ENCODE peak calls at places on chromosomes 1 and 21, in four cellular contexts. V is astrocyte of the cerebellum, R is dorsolateral prefrontal cortex, H is AG04449. D is an unnamed sample.

GRCh38 chr1:206469411-206469932 is 804 bp upstream of the IKBKE start:
- DNase-seq in V (no peak), R (no peak), H (no peak), D (no peak)

GRCh38 chr21:43754948-43755781 is 20.9 kb downstream of the CSTB start:
- DNase-seq in V (no peak), R (no peak), H (no peak), D (no peak)

GRCh38 chr1:236685917-236686814 is at the start of gene ACTN2:
- DNase-seq in V (no peak), R (peak; percentile 44), H (no peak), D (no peak)

GRCh38 chr1:194062962-194063361 is 876.5 kb upstream of the B3GALT2 start:
- DNase-seq in V (no peak), R (no peak), H (no peak), D (no peak)

GRCh38 chr1:248691567-248692155 is 10.9 kb downstream of the OR14I1 start:
- DNase-seq in V (no peak), R (no peak), H (no peak), D (no peak)

GRCh38 chr1:45654540-45655280 is 30.9 kb upstream of the CCDC17 start:
- DNase-seq in V (no peak), R (no peak), H (peak; percentile 7), D (peak; percentile 51)

GRCh38 chr1:211483896-211484612 is 7.9 kb downstream of the RD3 start:
- DNase-seq in V (no peak), R (no peak), H (no peak), D (no peak)

GRCh38 chr1:185441608-185442007 is 124.6 kb upstream of the IVNS1ABP start:
- DNase-seq in V (peak; percentile 70), R (no peak), H (no peak), D (peak; percentile 63)

GRCh38 chr1:9589144-9589718 is 520 bp downstream of the TMEM201 start:
- DNase-seq in V (no peak), R (peak; percentile 44), H (no peak), D (peak; percentile 25)

GRCh38 chr21:37193006-37193405 is 74.1 kb downstream of the VPS26C start:
- DNase-seq in V (no peak), R (no peak), H (no peak), D (no peak)

GRCh38 chr1:79561521-79561978 is 555.0 kb upstream of the ADGRL4 start:
- DNase-seq in V (no peak), R (no peak), H (no peak), D (no peak)

GRCh38 chr1:201311356-201312011 is 28.2 kb downstream of the PKP1 start:
- DNase-seq in V (no peak), R (no peak), H (no peak), D (no peak)

GRCh38 chr1:244077473-244078220 is 26.6 kb downstream of the ZBTB18 start:
- DNase-seq in V (no peak), R (no peak), H (no peak), D (no peak)

GRCh38 chr1:905071-905749 is 18.5 kb upstream of the SAMD11 start:
- DNase-seq in V (no peak), R (peak; percentile 31), H (no peak), D (no peak)

GRCh38 chr1:209552406-209553264 is 30.9 kb upstream of the CAMK1G start:
- DNase-seq in V (no peak), R (no peak), H (no peak), D (peak; percentile 17)

GRCh38 chr1:63813829-63814277 is 40.0 kb downstream of the ROR1 start:
- DNase-seq in V (peak; percentile 71), R (no peak), H (no peak), D (peak; percentile 87)

GRCh38 chr1:56409112-56409691 is 170.2 kb downstream of the PLPP3 start:
- DNase-seq in V (no peak), R (no peak), H (no peak), D (no peak)

GRCh38 chr1:154733621-154734020 is 125.6 kb upstream of the ADAR start:
- DNase-seq in V (no peak), R (no peak), H (no peak), D (no peak)

GRCh38 chr1:192807968-192808587 is 761 bp upstream of the RGS2 start:
- DNase-seq in V (no peak), R (no peak), H (no peak), D (peak; percentile 78)

GRCh38 chr1:13756557-13757315 is 56.7 kb downstream of the PRDM2 start:
- DNase-seq in V (no peak), R (no peak), H (no peak), D (no peak)

GRCh38 chr1:75338974-75339483 is 204.8 kb downstream of the LHX8 start:
- DNase-seq in V (no peak), R (no peak), H (no peak), D (no peak)

GRCh38 chr1:218317061-218317460 is 28.1 kb upstream of the TGFB2 start:
- DNase-seq in V (no peak), R (no peak), H (no peak), D (peak; percentile 15)

GRCh38 chr1:23529146-23530088 is 1.6 kb downstream of the E2F2 start:
- DNase-seq in V (no peak), R (no peak), H (no peak), D (no peak)

GRCh38 chr1:236103646-236104218 is 38.6 kb upstream of the GPR137B start:
- DNase-seq in V (peak; percentile 32), R (peak; percentile 56), H (no peak), D (peak; percentile 66)

GRCh38 chr1:56025942-56026341 is 553.4 kb downstream of the PLPP3 start:
- DNase-seq in V (no peak), R (no peak), H (no peak), D (peak; percentile 31)

GRCh38 chr1:13783551-13783950 is 83.6 kb downstream of the PRDM2 start:
- DNase-seq in V (peak; percentile 47), R (no peak), H (no peak), D (peak; percentile 36)

GRCh38 chr1:151907363-151908139 is 1.8 kb downstream of the THEM4 start:
- DNase-seq in V (no peak), R (no peak), H (no peak), D (peak; percentile 11)

GRCh38 chr1:156927215-156928042 is 7.0 kb downstream of the LRRC71 start:
- DNase-seq in V (peak; percentile 34), R (peak; percentile 53), H (no peak), D (peak; percentile 63)

GRCh38 chr1:182841368-182841988 is 2.3 kb downstream of the DHX9 start:
- DNase-seq in V (peak; percentile 36), R (no peak), H (no peak), D (peak; percentile 44)

GRCh38 chr1:56934400-56935080 is 31.3 kb downstream of the C8B start:
- DNase-seq in V (peak; percentile 45), R (no peak), H (no peak), D (peak; percentile 96)

GRCh38 chr1:230303822-230304221 is 122.3 kb downstream of the PGBD5 start:
- DNase-seq in V (no peak), R (no peak), H (no peak), D (peak; percentile 70)

GRCh38 chr1:229636042-229636441 is 10.0 kb downstream of the URB2 start:
- DNase-seq in V (no peak), R (no peak), H (no peak), D (no peak)

GRCh38 chr1:23619299-23620188 is 60.2 kb upstream of the ID3 start:
- DNase-seq in V (no peak), R (no peak), H (no peak), D (no peak)

GRCh38 chr1:24010650-24011049 is 30.5 kb upstream of the SRSF10 start:
- DNase-seq in V (no peak), R (no peak), H (no peak), D (no peak)

GRCh38 chr1:83641828-83642443 is 357.0 kb downstream of the TTLL7 start:
- DNase-seq in V (no peak), R (no peak), H (no peak), D (peak; percentile 23)

GRCh38 chr1:111604931-111605330 is 14.7 kb upstream of the RAP1A start:
- DNase-seq in V (peak; percentile 74), R (no peak), H (peak; percentile 42), D (peak; percentile 61)

GRCh38 chr1:113769599-113769970 is 10.3 kb upstream of the PHTF1 start:
- DNase-seq in V (no peak), R (no peak), H (no peak), D (no peak)

GRCh38 chr1:31764307-31765040 is at the start of gene ADGRB2:
- DNase-seq in V (no peak), R (no peak), H (no peak), D (no peak)

GRCh38 chr1:64623750-64624445 is 121.0 kb upstream of the RAVER2 start:
- DNase-seq in V (peak; percentile 80), R (no peak), H (peak; percentile 23), D (peak; percentile 56)

DNA sequence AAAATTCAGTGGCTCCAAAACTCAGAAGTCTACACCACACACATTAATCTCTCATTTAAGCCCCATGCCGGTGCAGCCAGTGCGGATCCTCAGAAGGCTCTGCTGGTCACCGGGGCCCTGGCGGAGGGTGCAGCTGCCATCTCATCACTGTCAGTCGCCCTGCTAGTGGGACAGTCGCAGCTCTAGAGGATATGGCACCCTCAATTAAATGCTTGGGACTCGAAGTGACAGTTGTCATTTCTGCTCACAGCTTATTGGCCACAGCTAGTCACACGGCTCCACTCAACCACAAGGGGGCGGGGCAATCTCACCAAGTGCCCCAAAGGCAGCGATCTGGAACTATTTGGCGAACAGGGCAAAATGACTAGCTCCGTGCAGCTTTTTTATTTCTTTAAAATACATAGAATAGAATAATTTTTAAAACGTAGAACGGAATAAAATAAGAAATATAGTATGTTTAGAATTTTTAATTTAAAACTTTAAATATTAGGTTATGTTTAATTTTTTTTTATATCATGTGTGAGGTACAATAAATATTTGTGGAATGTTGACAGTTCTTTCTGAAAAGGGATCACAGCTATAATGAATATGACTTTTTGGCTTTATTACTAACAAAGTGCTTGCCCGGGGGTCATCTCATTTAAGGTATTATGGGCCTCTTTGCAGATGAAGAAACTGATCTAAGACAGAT is 8.0 kb upstream of the MAN1C1 start:
- DNase-seq in V (peak; percentile 28), R (peak; percentile 89), H (no peak), D (peak; percentile 69)
- TF ChIP-seq CTCF in V (peak; percentile 64), R (peak; percentile 92), H (peak; percentile 65), D (peak; percentile 63)

GRCh38 chr1:19662313-19662712 is 2.4 kb upstream of the HTR6 start:
- DNase-seq in V (no peak), R (no peak), H (no peak), D (no peak)

GRCh38 chr1:19665456-19666138 is 922 bp downstream of the HTR6 start:
- DNase-seq in V (no peak), R (no peak), H (no peak), D (no peak)

GRCh38 chr1:19664453-19665043 is at the start of gene HTR6:
- DNase-seq in V (no peak), R (no peak), H (no peak), D (no peak)

GRCh38 chr1:19666139-19666465 is 1.4 kb downstream of the HTR6 start:
- DNase-seq in V (no peak), R (no peak), H (no peak), D (no peak)

DNA sequence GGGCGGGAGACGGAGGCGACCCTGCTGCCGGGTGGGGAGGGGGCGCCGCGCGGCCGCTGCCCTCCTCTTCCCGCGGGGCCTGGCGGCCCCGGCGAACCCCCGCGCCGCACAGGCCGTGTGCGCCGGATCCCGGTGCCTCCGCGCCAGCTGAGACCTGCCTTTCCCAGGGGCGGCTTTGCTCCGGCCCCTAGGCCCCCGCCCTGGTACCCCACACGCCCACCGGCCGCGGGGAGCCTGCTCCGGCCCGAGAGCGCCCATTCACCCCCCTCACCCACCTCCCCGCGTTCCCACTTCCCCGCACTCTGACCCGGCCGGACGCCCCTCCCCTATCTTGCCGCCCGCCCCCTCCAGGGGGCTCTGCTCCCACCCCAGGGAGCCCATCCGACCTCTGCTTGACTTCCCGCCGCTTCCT is 375 bp downstream of the HTR6 start:
- DNase-seq in V (no peak), R (no peak), H (no peak), D (no peak)
- H3K4me3 ChIP-seq in V (no peak overlapping the region), R (peak overlapping the region; percentile 48), H (peak overlapping the region; percentile 15), D (no peak overlapping the region)

GRCh38 chr1:112744019-112744578 is 29.0 kb upstream of the PPM1J start:
- DNase-seq in V (no peak), R (no peak), H (no peak), D (peak; percentile 56)
- TF ChIP-seq CTCF in V (peak; percentile 38), R (no peak), H (peak; percentile 77), D (peak; percentile 49)

GRCh38 chr1:225776294-225776693 is 1.3 kb upstream of the SRP9 start:
- DNase-seq in V (no peak), R (no peak), H (no peak), D (no peak)
- H3K4me3 ChIP-seq in V (no peak overlapping the region), R (peak overlapping the region; percentile 87), H (no peak overlapping the region), D (no peak overlapping the region)